ENCODE peak calls at places on chromosomes 11 and 22, in ten cellular contexts. I is GM06990, A is HCT116, N is adrenal gland, L is H1, H is spleen, O is lower leg skin, B is PC-9, V is AG04449, J is aorta. K is an unnamed sample.

GRCh38 chr11:64776425-64776824 is 1.9 kb downstream of the SF1 start:
- DNase-seq in L (no peak), N (no peak), O (no peak), V (no peak), A (no peak), I (no peak), H (no peak), J (no peak), B (no peak), K (no peak)

GRCh38 chr22:22424210-22424800 is 84.2 kb downstream of the ZNF280B start:
- DNase-seq in N (no peak), H (no peak), L (peak), A (no peak), J (no peak), I (no peak), V (no peak), B (no peak), O (peak), K (no peak)

GRCh38 chr11:114308689-114309089 is 12.5 kb downstream of the NNMT start:
- DNase-seq in V (no peak), J (peak), A (no peak), N (no peak), B (no peak), H (no peak), L (no peak), I (no peak), O (no peak), K (no peak)

GRCh38 chr11:18091731-18092130 is 14.2 kb downstream of the SAAL1 start:
- DNase-seq in J (no peak), L (no peak), N (no peak), O (no peak), V (no peak), B (no peak), A (no peak), H (no peak), I (no peak), K (no peak)

GRCh38 chr22:17742528-17742902 is 31.8 kb downstream of the BID start:
- DNase-seq in L (peak), I (peak), H (peak), A (peak), B (peak), N (peak), J (peak), O (no peak), V (no peak), K (peak)

GRCh38 chr22:47690166-47690565 is 927.7 kb downstream of the TBC1D22A start:
- DNase-seq in L (peak), N (no peak), V (no peak), B (no peak), H (no peak), I (no peak), O (peak), J (no peak), A (no peak), K (no peak)

GRCh38 chr11:77400775-77401469 is 73.0 kb downstream of the PAK1 start:
- DNase-seq in V (no peak), I (no peak), L (no peak), J (no peak), O (no peak), A (no peak), B (no peak), H (no peak), N (no peak), K (no peak)

GRCh38 chr22:46830001-46830715 is 67.7 kb downstream of the TBC1D22A start:
- DNase-seq in H (peak), L (peak), B (no peak), V (no peak), A (no peak), I (no peak), J (peak), N (peak), O (peak), K (peak)

GRCh38 chr22:49426098-49426497 is 401.6 kb downstream of the BRD1 start:
- DNase-seq in L (no peak), J (no peak), H (no peak), N (no peak), O (peak), I (no peak), V (no peak), B (no peak), A (no peak), K (no peak)

GRCh38 chr11:86676533-86677154 is 4.2 kb upstream of the ME3 start:
- DNase-seq in L (peak), O (no peak), V (no peak), I (no peak), N (no peak), J (no peak), B (no peak), A (peak), H (no peak), K (no peak)

GRCh38 chr11:17252704-17253103 is 23.8 kb upstream of the NUCB2 start:
- DNase-seq in L (no peak), O (no peak), A (no peak), I (no peak), B (no peak), N (no peak), V (no peak), J (no peak), H (no peak), K (no peak)

GRCh38 chr11:10397226-10397987 is 57.7 kb upstream of the AMPD3 start:
- DNase-seq in A (no peak), J (no peak), I (no peak), O (no peak), B (no peak), H (no peak), N (no peak), L (peak), V (no peak), K (no peak)

GRCh38 chr22:49838771-49839717 is 11.4 kb upstream of the BRD1 start:
- DNase-seq in O (no peak), V (no peak), H (peak), L (peak), I (no peak), B (no peak), J (peak), A (no peak), N (no peak), K (no peak)

GRCh38 chr11:34585870-34586654 is 34.8 kb upstream of the EHF start:
- DNase-seq in J (no peak), A (peak), H (no peak), O (no peak), N (no peak), V (no peak), L (no peak), I (peak), B (peak), K (no peak)
- H3K4me3 ChIP-seq in J (peak), A (no peak), H (no peak), O (no peak), N (no peak), V (no peak), L (no peak), I (no peak), B (no peak), K (no peak)

GRCh38 chr11:93329936-93330445 is 551 bp upstream of the DEUP1 start:
- DNase-seq in N (peak), L (peak), A (no peak), V (no peak), J (no peak), B (no peak), I (no peak), O (no peak), H (no peak), K (no peak)

GRCh38 chr11:93326681-93327080 is 3.9 kb upstream of the DEUP1 start:
- DNase-seq in I (no peak), B (no peak), V (no peak), O (no peak), N (no peak), A (no peak), L (no peak), J (no peak), H (no peak), K (no peak)

GRCh38 chr11:93330446-93330984 is at the start of gene DEUP1:
- DNase-seq in A (no peak), B (no peak), H (peak), V (no peak), L (peak), J (peak), N (peak), O (no peak), I (peak), K (peak)
- H3K4me3 ChIP-seq in A (no peak), B (no peak), H (peak), V (peak), L (peak), J (peak), N (no peak), O (no peak), I (no peak), K (peak)

GRCh38 chr11:113142508-113142907 is 171.9 kb upstream of the TTC12 start:
- DNase-seq in H (no peak), O (no peak), A (no peak), I (no peak), B (no peak), N (no peak), J (no peak), L (no peak), V (no peak), K (no peak)

GRCh38 chr11:113148076-113148475 is 166.3 kb upstream of the TTC12 start:
- DNase-seq in I (no peak), J (no peak), L (no peak), O (no peak), H (no peak), A (no peak), V (no peak), B (no peak), N (no peak), K (no peak)

GRCh38 chr11:113148652-113149051 is 165.7 kb upstream of the TTC12 start:
- DNase-seq in O (no peak), N (no peak), V (no peak), L (no peak), B (no peak), A (no peak), I (no peak), H (no peak), J (no peak), K (no peak)

GRCh38 chr11:113151502-113151901 is 162.9 kb upstream of the TTC12 start:
- DNase-seq in A (no peak), J (no peak), B (no peak), L (no peak), O (no peak), I (no peak), V (no peak), H (no peak), N (no peak), K (no peak)

DNA sequence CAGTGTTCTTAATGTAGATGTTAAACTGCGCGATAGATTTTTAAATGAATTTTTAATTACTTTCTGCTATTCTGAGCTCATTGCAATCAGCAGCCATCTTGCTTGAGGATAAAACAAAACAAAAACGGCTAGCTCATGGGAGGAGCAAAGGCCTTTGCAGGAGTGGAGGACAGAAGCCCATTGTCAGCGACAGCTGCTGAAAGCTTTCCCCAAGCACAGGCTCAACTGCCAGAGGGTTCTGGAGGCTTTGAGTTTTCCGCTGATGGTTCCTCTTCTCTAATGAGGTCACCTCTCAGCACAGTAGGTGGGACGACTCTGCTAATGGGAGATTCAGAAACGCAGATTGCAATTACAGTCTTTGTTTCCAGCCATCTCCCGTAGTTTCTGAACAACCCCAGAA is 167.1 kb upstream of the TTC12 start:
- DNase-seq in V (no peak), B (no peak), J (no peak), H (no peak), L (no peak), O (no peak), A (no peak), N (no peak), I (no peak), K (no peak)
- H3K4me3 ChIP-seq in V (no peak), B (no peak), J (no peak), H (no peak), L (no peak), O (no peak), A (no peak), N (no peak), I (no peak), K (no peak)

DNA sequence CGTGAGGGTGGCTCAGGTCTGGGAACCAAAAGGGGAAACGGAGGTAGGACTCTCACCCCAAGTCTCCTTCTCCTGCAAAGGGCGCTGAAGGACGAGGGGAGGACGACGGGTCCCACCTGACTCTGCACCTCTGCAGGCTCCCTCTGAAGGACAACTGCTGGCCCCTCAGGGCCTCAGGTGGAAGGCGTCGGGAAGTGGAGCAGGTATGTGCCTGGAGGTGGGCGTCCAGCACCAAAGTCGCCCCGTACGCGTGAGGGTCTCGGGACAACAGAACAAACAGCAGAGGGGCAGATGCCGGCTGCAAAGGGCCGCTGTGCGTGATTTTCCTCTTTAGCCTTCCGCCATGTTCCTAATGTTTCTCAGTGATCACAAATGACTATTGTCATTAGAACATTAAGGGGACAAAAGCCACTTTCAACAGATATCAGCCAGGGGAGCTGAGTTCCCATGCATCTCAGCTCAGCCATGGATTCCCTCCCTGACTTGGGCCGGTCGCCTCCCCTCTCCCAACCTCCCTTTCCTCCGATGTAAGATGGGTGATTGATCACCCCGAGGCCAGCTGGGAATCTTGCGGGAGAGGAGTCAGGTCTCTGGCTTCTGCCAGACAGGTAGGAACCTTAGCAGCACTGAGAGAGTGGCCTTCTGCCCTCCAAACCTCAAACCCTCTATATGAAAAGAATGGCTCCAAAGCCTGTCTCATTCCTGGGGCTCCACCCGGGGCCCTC is 836 bp downstream of the SLC16A8 start:
- DNase-seq in A (no peak), O (no peak), V (no peak), B (no peak), I (no peak), N (no peak), J (peak), H (no peak), L (no peak), K (no peak)
- H3K4me3 ChIP-seq in A (no peak), O (no peak), V (no peak), B (no peak), I (no peak), N (no peak), J (no peak), H (no peak), L (no peak), K (no peak)

GRCh38 chr22:30302810-30303138 is 13.5 kb upstream of the CASTOR1 start:
- DNase-seq in J (no peak), A (no peak), H (no peak), B (no peak), V (no peak), I (no peak), O (no peak), L (no peak), N (no peak), K (no peak)
- H3K4me3 ChIP-seq in J (no peak), A (no peak), H (no peak), B (no peak), V (no peak), I (no peak), O (no peak), L (no peak), N (no peak), K (no peak)

DNA sequence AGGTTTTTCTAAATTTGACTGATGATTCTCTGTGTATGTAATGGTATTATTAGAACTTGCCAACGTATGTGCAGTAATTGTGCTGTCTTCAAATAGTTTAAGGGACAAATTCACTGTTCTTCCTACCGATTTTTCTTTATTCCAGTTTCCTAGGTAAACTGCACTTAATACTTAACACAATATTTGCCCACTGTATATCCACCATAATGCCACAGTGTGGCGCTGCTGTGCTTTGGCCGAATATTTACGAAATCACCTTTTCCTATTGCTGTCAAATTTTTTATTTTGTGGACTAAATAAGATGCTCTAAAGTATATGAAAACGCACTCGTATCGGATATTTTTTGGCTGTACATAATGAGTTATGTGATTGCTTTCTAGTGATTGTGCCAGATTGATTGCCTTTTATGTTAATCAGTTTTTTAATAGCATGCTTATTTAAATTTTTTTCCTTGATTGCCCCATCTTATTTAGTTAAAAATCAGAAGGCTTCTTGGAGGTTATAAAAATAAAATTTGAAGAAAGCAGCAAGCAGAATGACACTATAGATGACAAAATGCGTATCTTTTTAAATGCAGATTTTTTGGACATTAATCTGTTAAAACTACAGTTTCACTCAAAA is 10.5 kb downstream of the AASDHPPT start:
- DNase-seq in J (peak), A (peak), V (no peak), N (peak), L (no peak), H (no peak), B (peak), O (no peak), I (no peak), K (peak)
- H3K4me3 ChIP-seq in J (no peak), A (no peak), V (no peak), N (no peak), L (no peak), H (no peak), B (no peak), O (no peak), I (no peak), K (no peak)

GRCh38 chr22:37803636-37804371 is 3.9 kb upstream of the GCAT start:
- DNase-seq in N (no peak), L (peak), O (peak), B (no peak), A (no peak), J (no peak), H (no peak), I (no peak), V (no peak), K (no peak)

GRCh38 chr22:37801946-37802309 is 5.8 kb upstream of the GCAT start:
- DNase-seq in L (no peak), J (no peak), I (no peak), N (no peak), A (no peak), V (no peak), O (no peak), B (peak), H (no peak), K (no peak)

GRCh38 chr22:37802310-37803194 is 5.2 kb upstream of the GCAT start:
- DNase-seq in B (peak), J (peak), H (no peak), L (peak), A (no peak), V (no peak), O (peak), I (no peak), N (peak), K (peak)

GRCh38 chr22:37804502-37804885 is 3.2 kb upstream of the GCAT start:
- DNase-seq in A (no peak), I (no peak), J (no peak), L (peak), V (no peak), N (no peak), O (no peak), H (no peak), B (no peak), K (no peak)

GRCh38 chr22:37803195-37803635 is 4.5 kb upstream of the GCAT start:
- DNase-seq in I (no peak), N (no peak), H (no peak), L (no peak), V (no peak), O (no peak), B (no peak), A (no peak), J (no peak), K (no peak)
- H3K4me3 ChIP-seq in I (no peak), N (no peak), H (peak), L (peak), V (no peak), O (no peak), B (peak), A (peak), J (no peak), K (no peak)

GRCh38 chr11:115896084-115896483 is 391.9 kb upstream of the CADM1 start:
- DNase-seq in V (no peak), J (no peak), N (no peak), I (no peak), A (no peak), H (no peak), L (no peak), B (no peak), O (no peak), K (no peak)
- H3K4me3 ChIP-seq in V (no peak), J (no peak), N (no peak), I (no peak), A (no peak), H (no peak), L (no peak), B (no peak), O (no peak), K (no peak)

DNA sequence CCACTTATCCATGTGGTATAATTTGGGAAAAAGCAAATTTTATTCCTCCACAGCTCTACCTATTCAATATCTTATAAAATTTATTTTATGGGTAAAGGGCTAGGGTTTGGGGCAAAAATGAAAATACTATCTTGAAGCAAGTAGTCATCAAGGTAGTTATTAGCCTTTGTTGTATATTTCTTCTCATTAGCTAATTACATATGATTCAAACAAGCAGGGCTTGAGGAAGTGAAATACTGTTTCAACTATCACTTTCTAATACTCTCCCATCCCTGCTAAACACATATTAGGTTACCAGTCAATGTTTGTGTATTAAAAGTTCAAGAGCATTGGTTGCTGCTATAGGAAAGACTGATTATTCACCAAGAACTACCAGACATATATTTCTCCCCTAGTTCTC is 517.3 kb downstream of the METTL15 start:
- DNase-seq in H (no peak), B (no peak), J (no peak), V (no peak), A (no peak), N (no peak), O (no peak), L (no peak), I (no peak), K (no peak)
- H3K4me3 ChIP-seq in H (no peak), B (no peak), J (no peak), V (no peak), A (no peak), N (no peak), O (no peak), L (no peak), I (no peak), K (no peak)

K was measured in sigmoid colon.